ENCODE peak calls at places on chromosome 22, in seven cellular contexts. L is progenitor cell of endocrine pancreas, P is AG09319, B is GM12865, I is Caco-2, M is GM23338, N is esophagus muscularis mucosa. U is an unnamed sample.

GRCh38 chr22:40237788-40238424 is 60.2 kb downstream of the TNRC6B start:
- DNase-seq in L (no peak), P (no peak), B (peak), I (no peak), M (no peak), N (no peak), U (peak)

GRCh38 chr22:46696614-46697013 is 41.4 kb downstream of the CERK start:
- DNase-seq in L (no peak), P (no peak), B (no peak), I (no peak), M (no peak), N (no peak), U (no peak)

GRCh38 chr22:22080270-22080669 is 97.7 kb upstream of the TOP3B start:
- DNase-seq in L (no peak), P (no peak), B (no peak), I (no peak), M (no peak), N (peak), U (peak)

GRCh38 chr22:39242809-39243442 is 1.9 kb downstream of the PDGFB start:
- DNase-seq in L (peak), P (no peak), B (no peak), I (peak), M (peak), N (no peak), U (no peak)

GRCh38 chr22:38298312-38299000 is 18.8 kb downstream of the CSNK1E start:
- DNase-seq in L (peak), P (no peak), B (peak), I (no peak), M (peak), N (no peak), U (peak)

GRCh38 chr22:50141462-50141861 is 29.1 kb upstream of the PANX2 start:
- DNase-seq in L (no peak), P (no peak), B (no peak), I (no peak), M (no peak), N (no peak), U (no peak)

GRCh38 chr22:33584152-33584551 is 336.1 kb downstream of the LARGE1 start:
- DNase-seq in L (no peak), P (no peak), B (no peak), I (no peak), M (no peak), N (no peak), U (no peak)

GRCh38 chr22:33038131-33038772 is 19.9 kb downstream of the SYN3 start:
- DNase-seq in L (no peak), P (no peak), B (no peak), I (no peak), M (peak), N (no peak), U (peak)

GRCh38 chr22:24772493-24773220 is 1.9 kb downstream of the PIWIL3 start:
- DNase-seq in L (peak), P (no peak), B (no peak), I (peak), M (peak), N (no peak), U (peak)

GRCh38 chr22:35634981-35635540 is 13.2 kb upstream of the APOL6 start:
- DNase-seq in L (no peak), P (no peak), B (peak), I (no peak), M (no peak), N (no peak), U (no peak)

GRCh38 chr22:39314251-39314971 is 5.0 kb downstream of the RPL3 start:
- DNase-seq in L (no peak), P (no peak), B (peak), I (no peak), M (peak), N (no peak), U (no peak)

GRCh38 chr22:42863349-42863911 is 6.4 kb upstream of the ARFGAP3 start:
- DNase-seq in L (no peak), P (peak), B (peak), I (no peak), M (no peak), N (no peak), U (peak)

GRCh38 chr22:40556641-40557040 is 79.9 kb downstream of the MRTFA start:
- DNase-seq in L (no peak), P (no peak), B (no peak), I (no peak), M (no peak), N (no peak), U (no peak)

GRCh38 chr22:32916025-32916424 is 114.5 kb downstream of the TIMP3 start:
- DNase-seq in L (no peak), P (no peak), B (no peak), I (no peak), M (no peak), N (no peak), U (no peak)

GRCh38 chr22:50577987-50578775 is at the start of gene CPT1B:
- DNase-seq in L (no peak), P (no peak), B (no peak), I (no peak), M (peak), N (no peak), U (peak)

GRCh38 chr22:50078761-50079160 is 6.5 kb downstream of the MLC1 start:
- DNase-seq in L (no peak), P (no peak), B (no peak), I (peak), M (no peak), N (no peak), U (no peak)

GRCh38 chr22:46569055-46569847 is 31.8 kb upstream of the CELSR1 start:
- DNase-seq in L (no peak), P (no peak), B (no peak), I (no peak), M (no peak), N (no peak), U (no peak)

GRCh38 chr22:35399114-35399677 is 744 bp upstream of the MCM5 start:
- DNase-seq in L (no peak), P (no peak), B (peak), I (no peak), M (peak), N (no peak), U (no peak)

GRCh38 chr22:23775779-23776375 is 3.2 kb downstream of the MMP11 start:
- DNase-seq in L (no peak), P (no peak), B (no peak), I (no peak), M (no peak), N (no peak), U (no peak)

GRCh38 chr22:22955276-22955798 is 67.7 kb downstream of the IGLL5 start:
- DNase-seq in L (no peak), P (no peak), B (no peak), I (no peak), M (no peak), N (no peak), U (no peak)

GRCh38 chr22:39318507-39319283 is 728 bp downstream of the RPL3 start:
- DNase-seq in L (no peak), P (no peak), B (no peak), I (no peak), M (no peak), N (no peak), U (peak)

GRCh38 chr22:33464698-33465097 is 406.5 kb upstream of the SYN3 start:
- DNase-seq in L (no peak), P (no peak), B (no peak), I (no peak), M (no peak), N (no peak), U (no peak)

GRCh38 chr22:32327066-32327465 is 30.6 kb upstream of the RFPL3 start:
- DNase-seq in L (no peak), P (no peak), B (no peak), I (no peak), M (no peak), N (no peak), U (peak)

GRCh38 chr22:39253427-39254070 is 8.8 kb upstream of the PDGFB start:
- DNase-seq in L (no peak), P (no peak), B (peak), I (no peak), M (peak), N (peak), U (peak)

GRCh38 chr22:33519140-33519973 is 400.9 kb downstream of the LARGE1 start:
- DNase-seq in L (peak), P (peak), B (peak), I (peak), M (peak), N (no peak), U (peak)

GRCh38 chr22:35560824-35561223 is 20.2 kb downstream of the RASD2 start:
- DNase-seq in L (no peak), P (no peak), B (no peak), I (no peak), M (no peak), N (no peak), U (no peak)

GRCh38 chr22:48853627-48854240 is 973.9 kb downstream of the BRD1 start:
- DNase-seq in L (no peak), P (no peak), B (no peak), I (no peak), M (no peak), N (no peak), U (no peak)

GRCh38 chr22:36998620-36999351 is 20.5 kb downstream of the TST start:
- DNase-seq in L (no peak), P (no peak), B (no peak), I (no peak), M (peak), N (no peak), U (peak)

GRCh38 chr22:39148727-39149535 is 3.5 kb downstream of the CBX7 start:
- DNase-seq in L (no peak), P (no peak), B (peak), I (peak), M (peak), N (no peak), U (peak)

GRCh38 chr22:36221799-36222751 is 17.3 kb downstream of the APOL2 start:
- DNase-seq in L (peak), P (no peak), B (peak), I (peak), M (peak), N (no peak), U (peak)

GRCh38 chr22:49749885-49750510 is 77.7 kb downstream of the BRD1 start:
- DNase-seq in L (no peak), P (no peak), B (no peak), I (no peak), M (no peak), N (peak), U (no peak)

GRCh38 chr22:47804281-47804680 is 1041.8 kb downstream of the TBC1D22A start:
- DNase-seq in L (no peak), P (no peak), B (no peak), I (no peak), M (no peak), N (no peak), U (no peak)

GRCh38 chr22:48953103-48953720 is 874.5 kb downstream of the BRD1 start:
- DNase-seq in L (no peak), P (no peak), B (no peak), I (no peak), M (no peak), N (peak), U (no peak)

GRCh38 chr22:47987885-47988515 is 1225.5 kb downstream of the TBC1D22A start:
- DNase-seq in L (no peak), P (no peak), B (peak), I (no peak), M (no peak), N (no peak), U (no peak)

GRCh38 chr22:49634006-49634772 is 193.5 kb downstream of the BRD1 start:
- DNase-seq in L (no peak), P (no peak), B (no peak), I (no peak), M (no peak), N (no peak), U (no peak)

GRCh38 chr22:22425783-22426624 is 82.5 kb downstream of the ZNF280B start:
- DNase-seq in L (no peak), P (no peak), B (no peak), I (no peak), M (no peak), N (peak), U (no peak)

GRCh38 chr22:50197856-50198623 is 2.8 kb upstream of the SELENOO start:
- DNase-seq in L (no peak), P (no peak), B (no peak), I (no peak), M (no peak), N (no peak), U (no peak)

GRCh38 chr22:39475902-39476301 is 19.1 kb downstream of the MGAT3 start:
- DNase-seq in L (no peak), P (no peak), B (no peak), I (no peak), M (no peak), N (no peak), U (no peak)

GRCh38 chr22:41021655-41022454 is 70.5 kb upstream of the EP300 start:
- DNase-seq in L (peak), P (no peak), B (peak), I (peak), M (peak), N (no peak), U (peak)

GRCh38 chr22:30219049-30219448 is 27.5 kb downstream of the LIF start:
- DNase-seq in L (no peak), P (no peak), B (no peak), I (peak), M (no peak), N (no peak), U (no peak)
- TF ChIP-seq CTCF in L (peak), P (no peak), B (no peak), I (peak), M (peak), N (no peak), U (peak)

GRCh38 chr22:19715286-19715939 is 1.1 kb downstream of the SEPTIN5 start:
- DNase-seq in L (no peak), P (no peak), B (peak), I (no peak), M (no peak), N (no peak), U (no peak)

GRCh38 chr22:19716041-19716828 is 1.9 kb downstream of the SEPTIN5 start:
- DNase-seq in L (no peak), P (no peak), B (no peak), I (no peak), M (no peak), N (no peak), U (no peak)

GRCh38 chr22:19714320-19715252 is at the start of gene SEPTIN5:
- DNase-seq in L (no peak), P (no peak), B (no peak), I (no peak), M (no peak), N (no peak), U (no peak)

GRCh38 chr22:19713228-19713627 is 1.1 kb upstream of the SEPTIN5 start:
- DNase-seq in L (no peak), P (no peak), B (no peak), I (no peak), M (no peak), N (no peak), U (no peak)

GRCh38 chr22:19713650-19714319 is 518 bp upstream of the SEPTIN5 start:
- DNase-seq in L (no peak), P (no peak), B (no peak), I (no peak), M (peak), N (no peak), U (no peak)
- TF ChIP-seq CTCF in L (peak), P (no peak), B (no peak), I (no peak), M (no peak), N (no peak), U (no peak)

DNA sequence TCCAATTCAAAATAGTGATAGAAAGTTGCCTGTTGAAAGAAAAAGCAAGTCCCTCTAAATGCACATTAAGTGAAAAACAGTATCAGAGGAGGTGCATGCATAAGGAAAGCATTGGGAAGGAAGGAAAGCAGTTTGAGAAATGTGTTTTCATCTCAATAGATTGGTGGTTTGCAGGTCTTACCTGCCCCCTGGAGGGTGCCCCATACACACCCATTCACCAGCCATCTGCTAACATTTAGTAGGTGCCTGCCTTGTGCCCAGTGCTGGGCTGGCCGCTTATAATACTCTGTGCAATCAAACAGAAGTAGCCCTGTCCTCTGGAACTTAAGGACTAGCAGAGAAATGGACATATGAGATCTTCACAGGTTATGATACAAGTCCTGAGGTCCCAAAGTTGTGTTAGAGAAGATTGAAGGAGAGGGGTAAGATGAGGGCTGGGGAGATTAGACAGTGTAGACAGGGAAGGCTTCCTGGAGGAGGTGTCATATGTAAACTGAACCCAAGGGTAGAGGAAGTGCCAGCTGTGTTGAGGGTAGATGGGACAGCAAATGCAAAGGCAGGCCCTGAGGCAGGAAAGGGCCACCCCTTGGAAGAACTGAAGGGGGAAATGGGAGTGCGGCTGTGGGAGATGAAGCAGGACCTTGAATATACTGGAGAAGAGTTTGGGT is 184.2 kb downstream of the MN1 start:
- DNase-seq in L (no peak), P (no peak), B (no peak), I (no peak), M (no peak), N (no peak), U (no peak)
- TF ChIP-seq CTCF in L (no peak), P (no peak), B (no peak), I (no peak), M (peak), N (no peak), U (peak)

GRCh38 chr22:30998329-30998728 is 29.3 kb downstream of the TUG1 start:
- DNase-seq in L (no peak), P (no peak), B (no peak), I (no peak), M (peak), N (no peak), U (no peak)
- TF ChIP-seq CTCF in L (no peak), P (no peak), B (no peak), I (no peak), M (no peak), N (no peak), U (no peak)

DNA sequence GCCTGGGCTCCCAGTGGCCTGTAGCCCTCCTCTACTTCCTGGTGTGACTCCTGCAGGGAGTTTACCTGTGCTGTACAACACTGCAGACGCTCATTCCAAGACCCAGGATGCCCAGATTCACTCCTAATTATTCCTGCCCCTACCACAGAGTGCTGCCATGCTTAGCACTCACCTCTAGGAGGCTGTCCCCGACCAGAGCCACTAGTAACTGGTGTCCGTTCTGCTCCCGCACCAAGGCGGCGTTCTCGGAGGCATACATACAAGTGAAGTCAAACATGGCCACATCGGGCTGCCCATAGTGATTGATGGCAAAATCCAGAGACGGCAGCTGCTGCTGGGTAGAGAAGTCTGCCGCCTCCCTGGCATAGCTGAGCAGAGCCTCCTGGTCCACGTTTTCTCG is 122.3 kb upstream of the BID start:
- DNase-seq in L (peak), P (no peak), B (no peak), I (peak), M (peak), N (no peak), U (peak)
- TF ChIP-seq CTCF in L (peak), P (peak), B (peak), I (peak), M (peak), N (peak), U (peak)

GRCh38 chr22:44776535-44777363 is 24.4 kb downstream of the ARHGAP8 start:
- DNase-seq in L (no peak), P (no peak), B (no peak), I (no peak), M (no peak), N (no peak), U (peak)
- TF ChIP-seq CTCF in L (no peak), P (no peak), B (no peak), I (no peak), M (no peak), N (no peak), U (no peak)

DNA sequence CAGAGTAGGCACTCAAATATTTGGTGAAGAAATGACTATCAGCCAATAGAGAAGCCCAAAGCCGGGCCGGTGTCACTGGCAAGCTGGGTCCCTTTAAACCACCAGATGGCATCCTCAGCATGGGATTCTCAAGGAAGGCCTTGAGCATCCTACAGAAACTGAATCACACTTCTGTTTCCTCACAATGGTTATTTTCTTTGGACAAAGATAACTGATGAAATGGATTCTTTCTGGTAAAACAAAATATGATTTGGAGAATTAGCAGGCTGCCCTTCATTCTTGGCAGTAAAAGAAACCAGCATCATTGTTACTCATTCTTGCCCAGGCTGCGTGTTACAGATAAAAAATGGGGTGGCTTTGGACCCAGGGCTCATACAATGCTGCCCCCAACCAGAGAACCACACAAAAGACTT is 30.3 kb upstream of the ASPHD2 start:
- DNase-seq in L (no peak), P (peak), B (peak), I (no peak), M (peak), N (no peak), U (peak)
- TF ChIP-seq CTCF in L (peak), P (peak), B (peak), I (peak), M (peak), N (peak), U (peak)